ENCODE peak calls at places on chromosome 9, in eight cellular contexts. N is cardiac muscle cell, F is foreskin fibroblast, X is astrocyte of the spinal cord, S is adrenal gland, J is PC-3, H is cardiac fibroblast, E is body of pancreas. Q is an unnamed sample.

GRCh38 chr9:94847486-94847885 is 121.0 kb downstream of the AOPEP start:
- DNase-seq in N (peak), X (peak), E (no peak), J (peak), S (no peak), H (peak), F (peak), Q (no peak)

GRCh38 chr9:101569736-101570501 is 24.9 kb downstream of the PPP3R2 start:
- DNase-seq in H (no peak), F (no peak), E (no peak), S (no peak), N (peak), X (no peak), J (no peak), Q (no peak)

GRCh38 chr9:91714020-91714721 is 235.9 kb downstream of the ROR2 start:
- DNase-seq in J (peak), X (peak), N (peak), E (peak), H (peak), F (peak), S (peak), Q (peak)

GRCh38 chr9:133880851-133881634 is 111.1 kb downstream of the VAV2 start:
- DNase-seq in E (no peak), N (peak), J (no peak), S (no peak), X (no peak), F (no peak), H (no peak), Q (no peak)

GRCh38 chr9:113223963-113224362 is 2.6 kb downstream of the SLC31A1 start:
- DNase-seq in S (no peak), J (no peak), X (peak), H (peak), E (no peak), F (peak), N (peak), Q (no peak)

GRCh38 chr9:28792736-28793135 is 1219.5 kb upstream of the C9orf72 start:
- DNase-seq in H (no peak), F (no peak), J (peak), N (no peak), X (no peak), E (no peak), S (no peak), Q (no peak)

GRCh38 chr9:112078432-112078831 is 96.7 kb downstream of the SUSD1 start:
- DNase-seq in J (peak), H (no peak), F (no peak), X (no peak), N (no peak), E (no peak), S (no peak), Q (no peak)

GRCh38 chr9:23153058-23153457 is 673.0 kb downstream of the ELAVL2 start:
- DNase-seq in X (no peak), F (no peak), N (no peak), E (no peak), J (no peak), S (no peak), H (no peak), Q (no peak)

GRCh38 chr9:98191615-98192502 is 578 bp downstream of the CORO2A start:
- DNase-seq in N (no peak), F (no peak), J (peak), E (peak), S (no peak), X (no peak), H (no peak), Q (no peak)

GRCh38 chr9:79289856-79290255 is 281.9 kb upstream of the TLE4 start:
- DNase-seq in J (no peak), F (no peak), S (no peak), X (no peak), H (no peak), E (no peak), N (no peak), Q (no peak)

GRCh38 chr9:93955356-93956182 is 414 bp upstream of the BARX1 start:
- DNase-seq in F (no peak), H (no peak), S (no peak), X (no peak), E (no peak), J (no peak), N (no peak), Q (no peak)

GRCh38 chr9:109574061-109574882 is 76.2 kb upstream of the PTPN3 start:
- DNase-seq in E (peak), S (peak), X (peak), H (peak), F (peak), J (peak), N (peak), Q (peak)

GRCh38 chr9:83669067-83669466 is 38.7 kb downstream of the UBQLN1 start:
- DNase-seq in E (no peak), X (no peak), J (no peak), H (no peak), S (no peak), N (no peak), F (no peak), Q (no peak)

GRCh38 chr9:109488791-109489492 is 9.2 kb downstream of the PTPN3 start:
- DNase-seq in E (no peak), X (no peak), S (peak), H (no peak), J (no peak), F (no peak), N (no peak), Q (no peak)

GRCh38 chr9:92759990-92760893 is 4.4 kb downstream of the BICD2 start:
- DNase-seq in X (no peak), J (no peak), N (no peak), E (peak), H (no peak), S (peak), F (no peak), Q (no peak)

GRCh38 chr9:87193925-87194380 is 246.6 kb upstream of the GAS1 start:
- DNase-seq in E (no peak), N (peak), X (peak), H (peak), J (no peak), S (no peak), F (peak), Q (no peak)

GRCh38 chr9:78563269-78563668 is 266.3 kb downstream of the PSAT1 start:
- DNase-seq in N (no peak), X (no peak), E (no peak), H (no peak), F (no peak), S (no peak), J (no peak), Q (no peak)

GRCh38 chr9:126057461-126057860 is 269.2 kb upstream of the MVB12B start:
- DNase-seq in J (no peak), E (no peak), N (no peak), H (no peak), S (no peak), X (no peak), F (no peak), Q (no peak)

GRCh38 chr9:36772449-36773370 is 200.0 kb downstream of the MELK start:
- DNase-seq in E (no peak), F (no peak), H (peak), J (peak), X (peak), N (peak), S (no peak), Q (no peak)

GRCh38 chr9:136189394-136190236 is 15.3 kb downstream of the LHX3 start:
- DNase-seq in E (no peak), J (no peak), H (no peak), N (no peak), X (no peak), S (no peak), F (no peak), Q (no peak)

GRCh38 chr9:121550569-121551512 is 51.2 kb upstream of the GGTA1 start:
- DNase-seq in N (peak), F (peak), S (peak), J (peak), E (peak), X (peak), H (peak), Q (peak)

GRCh38 chr9:87896891-87897290 is 14.2 kb downstream of the SPATA31E1 start:
- DNase-seq in F (no peak), X (no peak), S (no peak), E (no peak), N (no peak), H (no peak), J (no peak), Q (no peak)

GRCh38 chr9:94833802-94834201 is 107.3 kb downstream of the AOPEP start:
- DNase-seq in E (no peak), H (no peak), X (no peak), F (no peak), N (no peak), J (no peak), S (no peak), Q (no peak)

GRCh38 chr9:81417299-81417675 is 272.1 kb downstream of the TLE1 start:
- DNase-seq in J (peak), S (no peak), E (no peak), H (no peak), F (no peak), N (no peak), X (no peak), Q (no peak)

GRCh38 chr9:108162664-108163063 is 673.1 kb upstream of the KLF4 start:
- DNase-seq in J (peak), H (peak), S (peak), N (peak), F (peak), E (no peak), X (peak), Q (no peak)

GRCh38 chr9:130337784-130338380 is 72.3 kb downstream of the HMCN2 start:
- DNase-seq in S (no peak), N (no peak), E (no peak), X (no peak), H (no peak), F (no peak), J (no peak), Q (no peak)

GRCh38 chr9:133775951-133776905 is 38.1 kb upstream of the SARDH start:
- DNase-seq in H (no peak), F (no peak), S (no peak), J (no peak), X (no peak), E (no peak), N (no peak), Q (no peak)

GRCh38 chr9:133494636-133495326 is 15.9 kb upstream of the SLC2A6 start:
- DNase-seq in J (no peak), F (no peak), S (no peak), H (no peak), E (no peak), N (no peak), X (no peak), Q (no peak)

GRCh38 chr9:112065781-112066606 is 109.1 kb downstream of the SUSD1 start:
- DNase-seq in F (peak), H (peak), N (no peak), S (peak), J (peak), E (peak), X (peak), Q (peak)

GRCh38 chr9:94975480-94976452 is 249.3 kb downstream of the AOPEP start:
- DNase-seq in H (no peak), F (no peak), N (no peak), J (no peak), S (no peak), X (no peak), E (no peak), Q (no peak)

GRCh38 chr9:38392235-38393127 is at the start of gene ALDH1B1:
- DNase-seq in F (peak), J (peak), S (peak), H (peak), X (peak), N (peak), E (peak), Q (peak)

DNA sequence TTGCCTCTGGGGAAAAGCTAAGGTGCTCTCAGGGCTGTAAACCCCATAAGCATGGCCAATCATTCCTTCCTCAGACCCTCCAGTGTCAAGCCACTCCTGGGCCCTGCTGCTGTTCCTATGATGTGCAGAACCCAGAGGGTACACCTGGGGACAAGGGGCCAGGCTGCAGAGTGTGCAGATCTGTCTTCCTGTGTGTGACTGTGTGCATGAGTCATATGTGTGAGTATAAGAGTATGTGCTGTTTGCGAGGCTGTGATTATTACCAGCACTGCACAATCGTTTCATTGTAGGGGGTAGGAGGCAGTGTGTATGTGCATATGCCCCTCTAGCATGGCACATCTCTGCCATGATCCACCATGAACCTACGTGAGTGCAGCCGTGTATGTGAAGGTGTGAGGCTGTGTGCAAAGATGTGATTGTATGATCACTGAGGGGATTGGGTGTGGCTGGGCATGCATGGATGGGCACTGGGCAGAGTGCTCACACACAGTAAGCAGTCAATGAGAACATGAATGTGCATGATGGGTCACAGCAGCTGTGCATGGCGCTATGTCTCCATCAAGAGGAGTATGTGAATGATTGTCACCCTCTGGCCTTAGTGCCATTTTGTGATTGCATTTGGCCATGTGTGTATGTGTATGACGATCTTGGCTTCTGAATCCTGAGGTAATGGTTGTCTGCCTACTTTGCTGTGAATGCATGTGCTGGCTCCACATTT is 2.4 kb upstream of the OR1K1 start:
- DNase-seq in F (no peak), J (peak), X (no peak), E (no peak), S (no peak), H (no peak), N (no peak), Q (no peak)
- TF ChIP-seq CTCF in F (no peak), J (no peak), X (no peak), E (no peak), S (no peak), H (no peak), N (no peak), Q (no peak)

DNA sequence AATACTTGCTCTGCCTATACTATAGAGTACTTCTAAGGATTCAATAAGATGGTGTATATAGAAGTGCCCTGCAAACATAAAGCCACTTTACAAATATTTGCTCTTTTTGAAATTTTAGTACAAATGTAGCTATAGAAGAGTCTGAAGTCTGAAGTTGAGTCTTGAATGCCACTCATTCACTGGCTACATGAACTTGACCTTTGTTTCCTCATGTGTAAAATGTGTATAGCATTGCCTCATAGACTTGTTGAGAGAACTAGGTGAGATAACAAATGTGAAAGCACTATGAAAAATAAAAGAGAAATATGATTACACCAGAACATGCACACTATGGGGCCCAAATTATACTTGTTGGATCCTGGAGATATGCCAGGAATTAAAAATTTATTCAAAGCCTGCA is 244.7 kb downstream of the SEC61B start:
- DNase-seq in S (no peak), N (no peak), H (no peak), E (no peak), J (no peak), F (no peak), X (no peak), Q (no peak)
- TF ChIP-seq CTCF in S (no peak), N (no peak), H (no peak), E (no peak), J (no peak), F (no peak), X (no peak), Q (no peak)

GRCh38 chr9:89171693-89172092 is 6.9 kb downstream of the SHC3 start:
- DNase-seq in F (no peak), X (no peak), H (no peak), N (no peak), J (peak), E (no peak), S (peak), Q (no peak)
- TF ChIP-seq CTCF in F (no peak), X (peak), H (no peak), N (no peak), J (no peak), E (no peak), S (no peak), Q (no peak)

GRCh38 chr9:129176786-129177442 is 1.1 kb downstream of the IER5L start:
- DNase-seq in N (peak), S (peak), J (peak), F (no peak), E (peak), X (peak), H (peak), Q (no peak)
- TF ChIP-seq CTCF in N (no peak), S (no peak), J (no peak), F (no peak), E (no peak), X (no peak), H (no peak), Q (no peak)

DNA sequence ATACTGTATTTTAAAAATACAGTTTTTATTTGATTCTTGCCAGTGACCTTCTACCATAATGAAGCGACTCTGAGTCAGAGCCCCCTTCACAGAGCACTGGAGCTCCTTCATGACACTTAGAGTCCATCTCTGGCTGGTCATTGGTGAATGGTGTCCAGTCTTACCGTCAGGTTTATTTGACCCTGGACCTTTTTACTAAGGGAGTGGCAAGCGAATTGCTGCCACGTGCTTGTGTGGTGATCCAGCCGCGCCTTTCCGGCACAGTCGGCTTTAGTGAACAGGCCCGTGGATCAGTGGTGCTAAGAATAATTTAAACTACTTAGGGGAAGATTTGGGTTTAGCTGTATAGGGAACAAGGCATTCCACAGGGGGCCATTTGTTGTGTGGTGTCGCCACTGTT is 48.5 kb downstream of the PRRC2B start:
- DNase-seq in E (no peak), X (no peak), N (no peak), F (no peak), J (no peak), H (no peak), S (peak), Q (no peak)
- TF ChIP-seq CTCF in E (no peak), X (no peak), N (no peak), F (no peak), J (no peak), H (no peak), S (no peak), Q (no peak)

GRCh38 chr9:127771570-127772189 is 6.8 kb downstream of the SH2D3C start:
- DNase-seq in E (no peak), H (no peak), F (no peak), X (no peak), S (no peak), N (no peak), J (no peak), Q (no peak)

GRCh38 chr9:127776195-127776918 is 2.1 kb downstream of the SH2D3C start:
- DNase-seq in X (no peak), S (no peak), N (no peak), F (no peak), H (no peak), J (no peak), E (no peak), Q (no peak)

GRCh38 chr9:127772603-127773002 is 5.9 kb downstream of the SH2D3C start:
- DNase-seq in N (no peak), E (no peak), J (no peak), X (no peak), F (no peak), H (no peak), S (no peak), Q (no peak)

GRCh38 chr9:127773245-127773644 is 5.2 kb downstream of the SH2D3C start:
- DNase-seq in E (no peak), J (no peak), X (no peak), H (no peak), S (no peak), N (no peak), F (no peak), Q (no peak)

GRCh38 chr9:127773981-127774380 is 4.5 kb downstream of the SH2D3C start:
- DNase-seq in E (no peak), S (no peak), X (no peak), H (no peak), J (no peak), F (no peak), N (no peak), Q (no peak)
- TF ChIP-seq CTCF in E (no peak), S (no peak), X (no peak), H (no peak), J (no peak), F (no peak), N (no peak), Q (no peak)

GRCh38 chr9:5480919-5481743 is 29.2 kb upstream of the PDCD1LG2 start:
- DNase-seq in N (no peak), J (no peak), F (no peak), E (no peak), X (no peak), S (no peak), H (no peak), Q (no peak)
- TF ChIP-seq CTCF in N (peak), J (no peak), F (peak), E (no peak), X (peak), S (no peak), H (peak), Q (peak)

DNA sequence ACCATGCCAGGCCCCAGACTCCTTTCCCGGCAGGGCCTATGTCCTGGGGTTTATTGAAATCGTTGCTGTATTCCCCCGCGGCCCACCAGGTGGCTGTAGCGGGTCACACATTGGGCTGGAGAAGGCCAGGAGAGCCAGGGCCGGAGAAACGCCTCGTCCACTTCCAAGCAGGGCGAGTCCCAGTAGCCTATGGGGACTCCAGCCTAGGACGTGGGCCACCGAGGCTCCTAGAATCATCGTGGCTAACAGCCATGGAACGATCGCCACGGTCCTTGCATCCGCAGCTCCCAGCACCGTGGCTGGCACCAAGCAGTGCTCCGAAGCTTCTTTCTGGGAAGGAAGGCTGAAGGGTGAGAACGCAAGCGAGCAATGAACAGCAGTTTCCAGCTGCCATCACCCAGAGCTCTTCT is 87.7 kb downstream of the ENTREP1 start:
- DNase-seq in X (peak), H (peak), N (peak), E (peak), F (peak), S (peak), J (peak), Q (peak)
- TF ChIP-seq CTCF in X (peak), H (peak), N (peak), E (peak), F (peak), S (peak), J (peak), Q (peak)

GRCh38 chr9:21455320-21455719 is 15.1 kb downstream of the IFNA1 start:
- DNase-seq in E (no peak), H (peak), F (no peak), N (peak), J (peak), X (peak), S (no peak), Q (peak)
- TF ChIP-seq CTCF in E (peak), H (peak), F (peak), N (peak), J (peak), X (peak), S (peak), Q (peak)

Q was measured in HCT116.